ENCODE peak calls at places on chromosomes 5 and 9, in six cellular contexts. One of them, this sample, is unnamed.

GRCh38 chr9:3150030-3150429 is 306.1 kb upstream of the PUM3 start:
- DNase-seq in ovary: no peak
- DNase-seq in brain microvascular endothelial cell: no peak
- DNase-seq in neural progenitor cell: no peak
- DNase-seq in nephron progenitor cell: no peak
- DNase-seq in fibroblast of lung: no peak
- DNase-seq in this sample: no peak

GRCh38 chr5:34616665-34617064 is 39.5 kb upstream of the RAI14 start:
- DNase-seq in ovary: no peak
- DNase-seq in brain microvascular endothelial cell: no peak
- DNase-seq in neural progenitor cell: no peak
- DNase-seq in nephron progenitor cell: no peak
- DNase-seq in fibroblast of lung: no peak
- DNase-seq in this sample: no peak

GRCh38 chr5:42836070-42836769 is 24.5 kb upstream of the SELENOP start:
- DNase-seq in ovary: no peak
- DNase-seq in brain microvascular endothelial cell: no peak
- DNase-seq in neural progenitor cell: no peak
- DNase-seq in nephron progenitor cell: no peak
- DNase-seq in fibroblast of lung: no peak
- DNase-seq in this sample: no peak

GRCh38 chr9:73180373-73180772 is 28.7 kb downstream of the ANXA1 start:
- DNase-seq in ovary: no peak
- DNase-seq in brain microvascular endothelial cell: no peak
- DNase-seq in neural progenitor cell: no peak
- DNase-seq in nephron progenitor cell: no peak
- DNase-seq in fibroblast of lung: peak; percentile 67
- DNase-seq in this sample: no peak

GRCh38 chr5:174301848-174302625 is 256.5 kb downstream of the NSG2 start:
- DNase-seq in ovary: no peak
- DNase-seq in brain microvascular endothelial cell: no peak
- DNase-seq in neural progenitor cell: no peak
- DNase-seq in nephron progenitor cell: no peak
- DNase-seq in fibroblast of lung: no peak
- DNase-seq in this sample: no peak

GRCh38 chr5:116769470-116769869 is 194.8 kb upstream of the SEMA6A start:
- DNase-seq in ovary: no peak
- DNase-seq in brain microvascular endothelial cell: no peak
- DNase-seq in neural progenitor cell: no peak
- DNase-seq in nephron progenitor cell: no peak
- DNase-seq in fibroblast of lung: no peak
- DNase-seq in this sample: no peak

GRCh38 chr5:112647428-112647827 is 90.3 kb upstream of the APC start:
- DNase-seq in ovary: no peak
- DNase-seq in brain microvascular endothelial cell: no peak
- DNase-seq in neural progenitor cell: no peak
- DNase-seq in nephron progenitor cell: no peak
- DNase-seq in fibroblast of lung: no peak
- DNase-seq in this sample: no peak

GRCh38 chr5:143929486-143929885 is 117.5 kb downstream of the HMHB1 start:
- DNase-seq in ovary: no peak
- DNase-seq in brain microvascular endothelial cell: no peak
- DNase-seq in neural progenitor cell: no peak
- DNase-seq in nephron progenitor cell: no peak
- DNase-seq in fibroblast of lung: no peak
- DNase-seq in this sample: no peak

GRCh38 chr9:91047529-91047928 is 245.9 kb downstream of the SYK start:
- DNase-seq in ovary: no peak
- DNase-seq in brain microvascular endothelial cell: no peak
- DNase-seq in neural progenitor cell: no peak
- DNase-seq in nephron progenitor cell: no peak
- DNase-seq in fibroblast of lung: no peak
- DNase-seq in this sample: no peak

GRCh38 chr9:37395663-37396062 is 26.8 kb upstream of the GRHPR start:
- DNase-seq in ovary: no peak
- DNase-seq in brain microvascular endothelial cell: no peak
- DNase-seq in neural progenitor cell: no peak
- DNase-seq in nephron progenitor cell: no peak
- DNase-seq in fibroblast of lung: no peak
- DNase-seq in this sample: no peak

GRCh38 chr5:83844320-83845068 is 123.8 kb upstream of the HAPLN1 start:
- DNase-seq in ovary: no peak
- DNase-seq in brain microvascular endothelial cell: peak; percentile 75
- DNase-seq in neural progenitor cell: no peak
- DNase-seq in nephron progenitor cell: no peak
- DNase-seq in fibroblast of lung: peak; percentile 91
- DNase-seq in this sample: no peak

GRCh38 chr9:119289740-119290139 is 79.5 kb downstream of the BRINP1 start:
- DNase-seq in ovary: no peak
- DNase-seq in brain microvascular endothelial cell: peak; percentile 20
- DNase-seq in neural progenitor cell: peak; percentile 79
- DNase-seq in nephron progenitor cell: peak; percentile 59
- DNase-seq in fibroblast of lung: no peak
- DNase-seq in this sample: peak; percentile 46

GRCh38 chr5:93126634-93127033 is 454.4 kb downstream of the NR2F1-AS1 start:
- DNase-seq in ovary: no peak
- DNase-seq in brain microvascular endothelial cell: no peak
- DNase-seq in neural progenitor cell: no peak
- DNase-seq in nephron progenitor cell: no peak
- DNase-seq in fibroblast of lung: peak; percentile 54
- DNase-seq in this sample: no peak

GRCh38 chr5:116536279-116537161 is 38.1 kb downstream of the SEMA6A start:
- DNase-seq in ovary: no peak
- DNase-seq in brain microvascular endothelial cell: no peak
- DNase-seq in neural progenitor cell: peak; percentile 59
- DNase-seq in nephron progenitor cell: no peak
- DNase-seq in fibroblast of lung: no peak
- DNase-seq in this sample: no peak

GRCh38 chr9:108674766-108675530 is 180.8 kb downstream of the ACTL7B start:
- DNase-seq in ovary: no peak
- DNase-seq in brain microvascular endothelial cell: no peak
- DNase-seq in neural progenitor cell: no peak
- DNase-seq in nephron progenitor cell: no peak
- DNase-seq in fibroblast of lung: no peak
- DNase-seq in this sample: no peak

GRCh38 chr9:68692519-68692918 is 12.5 kb upstream of the PIP5K1B start:
- DNase-seq in ovary: no peak
- DNase-seq in brain microvascular endothelial cell: no peak
- DNase-seq in neural progenitor cell: no peak
- DNase-seq in nephron progenitor cell: no peak
- DNase-seq in fibroblast of lung: no peak
- DNase-seq in this sample: no peak

GRCh38 chr9:96486351-96487029 is 36.5 kb downstream of the HABP4 start:
- DNase-seq in ovary: peak; percentile 36
- DNase-seq in brain microvascular endothelial cell: peak; percentile 78
- DNase-seq in neural progenitor cell: no peak
- DNase-seq in nephron progenitor cell: no peak
- DNase-seq in fibroblast of lung: peak; percentile 75
- DNase-seq in this sample: peak; percentile 32

GRCh38 chr5:39109616-39110015 is 35.4 kb upstream of the RICTOR start:
- DNase-seq in ovary: no peak
- DNase-seq in brain microvascular endothelial cell: no peak
- DNase-seq in neural progenitor cell: no peak
- DNase-seq in nephron progenitor cell: no peak
- DNase-seq in fibroblast of lung: no peak
- DNase-seq in this sample: no peak

DNA sequence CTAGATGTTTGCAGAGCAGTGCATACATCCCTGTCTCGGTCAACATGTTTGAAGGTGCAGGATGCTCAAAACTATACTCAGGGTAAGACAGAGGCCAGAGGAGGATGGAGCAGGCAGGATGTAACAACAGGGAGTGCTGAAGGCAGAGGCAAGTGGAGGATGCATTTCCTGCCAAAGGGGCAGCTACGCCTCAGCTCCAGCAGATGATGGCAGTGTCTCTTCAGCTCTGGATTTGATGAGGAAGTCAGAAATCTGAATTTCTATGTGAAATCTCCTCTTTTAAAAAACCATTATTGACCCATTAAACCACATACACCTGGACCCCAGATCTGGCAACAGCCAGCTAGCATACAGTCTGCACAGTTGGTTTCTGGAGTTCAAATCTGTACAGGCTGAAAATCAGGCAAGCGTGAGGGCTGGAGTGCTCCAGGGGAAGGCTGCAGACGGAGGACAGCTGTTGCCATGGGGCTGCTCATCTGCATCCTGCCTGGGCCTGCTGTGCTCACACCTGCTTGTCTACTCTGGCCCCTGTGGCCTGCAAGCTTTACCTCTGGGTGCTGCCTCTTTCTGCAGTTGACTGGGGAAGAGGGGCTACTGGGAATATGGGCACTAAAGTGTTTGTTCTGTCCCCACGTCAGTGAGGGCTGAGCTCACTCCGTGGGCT is 152.9 kb upstream of the SLC28A3 start:
- DNase-seq in ovary: no peak
- DNase-seq in brain microvascular endothelial cell: no peak
- DNase-seq in neural progenitor cell: peak; percentile 7
- DNase-seq in nephron progenitor cell: peak; percentile 15
- DNase-seq in fibroblast of lung: no peak
- DNase-seq in this sample: peak; percentile 61
- TF ChIP-seq CTCF in ovary: no peak
- TF ChIP-seq CTCF in brain microvascular endothelial cell: no peak
- TF ChIP-seq CTCF in neural progenitor cell: peak; percentile 26
- TF ChIP-seq CTCF in nephron progenitor cell: no peak
- TF ChIP-seq CTCF in fibroblast of lung: no peak
- TF ChIP-seq CTCF in this sample: no peak

GRCh38 chr5:139312075-139312474 is 18.5 kb downstream of the MATR3 start:
- DNase-seq in ovary: no peak
- DNase-seq in brain microvascular endothelial cell: no peak
- DNase-seq in neural progenitor cell: peak; percentile 75
- DNase-seq in nephron progenitor cell: peak; percentile 30
- DNase-seq in fibroblast of lung: no peak
- DNase-seq in this sample: no peak

GRCh38 chr5:139314276-139314675 is 20.7 kb downstream of the MATR3 start:
- DNase-seq in ovary: no peak
- DNase-seq in brain microvascular endothelial cell: no peak
- DNase-seq in neural progenitor cell: no peak
- DNase-seq in nephron progenitor cell: no peak
- DNase-seq in fibroblast of lung: no peak
- DNase-seq in this sample: no peak

GRCh38 chr5:139315056-139315455 is 21.5 kb downstream of the MATR3 start:
- DNase-seq in ovary: no peak
- DNase-seq in brain microvascular endothelial cell: no peak
- DNase-seq in neural progenitor cell: peak; percentile 26
- DNase-seq in nephron progenitor cell: no peak
- DNase-seq in fibroblast of lung: no peak
- DNase-seq in this sample: no peak
- TF ChIP-seq CTCF in ovary: no peak
- TF ChIP-seq CTCF in brain microvascular endothelial cell: no peak
- TF ChIP-seq CTCF in neural progenitor cell: no peak
- TF ChIP-seq CTCF in nephron progenitor cell: no peak
- TF ChIP-seq CTCF in fibroblast of lung: no peak
- TF ChIP-seq CTCF in this sample: no peak

GRCh38 chr9:77807295-77807694 is 159.2 kb upstream of the GNA14 start:
- DNase-seq in ovary: no peak
- DNase-seq in brain microvascular endothelial cell: peak; percentile 91
- DNase-seq in neural progenitor cell: no peak
- DNase-seq in nephron progenitor cell: no peak
- DNase-seq in fibroblast of lung: peak; percentile 94
- DNase-seq in this sample: no peak
- TF ChIP-seq CTCF in ovary: no peak
- TF ChIP-seq CTCF in brain microvascular endothelial cell: peak; percentile 13
- TF ChIP-seq CTCF in neural progenitor cell: no peak
- TF ChIP-seq CTCF in nephron progenitor cell: no peak
- TF ChIP-seq CTCF in fibroblast of lung: peak; percentile 3
- TF ChIP-seq CTCF in this sample: no peak

GRCh38 chr5:101590384-101590783 is 687.3 kb upstream of the ST8SIA4 start:
- DNase-seq in ovary: no peak
- DNase-seq in brain microvascular endothelial cell: no peak
- DNase-seq in neural progenitor cell: peak; percentile 23
- DNase-seq in nephron progenitor cell: no peak
- DNase-seq in fibroblast of lung: no peak
- DNase-seq in this sample: no peak
- TF ChIP-seq CTCF in ovary: no peak
- TF ChIP-seq CTCF in brain microvascular endothelial cell: peak; percentile 29
- TF ChIP-seq CTCF in neural progenitor cell: peak; percentile 51
- TF ChIP-seq CTCF in nephron progenitor cell: peak; percentile 36
- TF ChIP-seq CTCF in fibroblast of lung: peak; percentile 31
- TF ChIP-seq CTCF in this sample: no peak

GRCh38 chr9:113875917-113876805 is at the start of gene ZNF618:
- DNase-seq in ovary: peak; percentile 23
- DNase-seq in brain microvascular endothelial cell: no peak
- DNase-seq in neural progenitor cell: peak; percentile 81
- DNase-seq in nephron progenitor cell: peak; percentile 68
- DNase-seq in fibroblast of lung: peak; percentile 29
- DNase-seq in this sample: peak; percentile 64
- TF ChIP-seq CTCF in ovary: no peak
- TF ChIP-seq CTCF in brain microvascular endothelial cell: no peak
- TF ChIP-seq CTCF in neural progenitor cell: no peak
- TF ChIP-seq CTCF in nephron progenitor cell: no peak
- TF ChIP-seq CTCF in fibroblast of lung: no peak
- TF ChIP-seq CTCF in this sample: no peak

GRCh38 chr9:111720170-111720569 is 58.8 kb downstream of the GNG10 start:
- DNase-seq in ovary: no peak
- DNase-seq in brain microvascular endothelial cell: no peak
- DNase-seq in neural progenitor cell: no peak
- DNase-seq in nephron progenitor cell: no peak
- DNase-seq in fibroblast of lung: no peak
- DNase-seq in this sample: no peak
- TF ChIP-seq CTCF in ovary: no peak
- TF ChIP-seq CTCF in brain microvascular endothelial cell: no peak
- TF ChIP-seq CTCF in neural progenitor cell: no peak
- TF ChIP-seq CTCF in nephron progenitor cell: no peak
- TF ChIP-seq CTCF in fibroblast of lung: no peak
- TF ChIP-seq CTCF in this sample: no peak

GRCh38 chr5:69048233-69048632 is 45.6 kb upstream of the SLC30A5 start:
- DNase-seq in ovary: no peak
- DNase-seq in brain microvascular endothelial cell: no peak
- DNase-seq in neural progenitor cell: peak; percentile 11
- DNase-seq in nephron progenitor cell: no peak
- DNase-seq in fibroblast of lung: peak; percentile 7
- DNase-seq in this sample: no peak
- TF ChIP-seq CTCF in ovary: no peak
- TF ChIP-seq CTCF in brain microvascular endothelial cell: peak; percentile 40
- TF ChIP-seq CTCF in neural progenitor cell: peak; percentile 45
- TF ChIP-seq CTCF in nephron progenitor cell: peak; percentile 18
- TF ChIP-seq CTCF in fibroblast of lung: peak; percentile 27
- TF ChIP-seq CTCF in this sample: no peak

DNA sequence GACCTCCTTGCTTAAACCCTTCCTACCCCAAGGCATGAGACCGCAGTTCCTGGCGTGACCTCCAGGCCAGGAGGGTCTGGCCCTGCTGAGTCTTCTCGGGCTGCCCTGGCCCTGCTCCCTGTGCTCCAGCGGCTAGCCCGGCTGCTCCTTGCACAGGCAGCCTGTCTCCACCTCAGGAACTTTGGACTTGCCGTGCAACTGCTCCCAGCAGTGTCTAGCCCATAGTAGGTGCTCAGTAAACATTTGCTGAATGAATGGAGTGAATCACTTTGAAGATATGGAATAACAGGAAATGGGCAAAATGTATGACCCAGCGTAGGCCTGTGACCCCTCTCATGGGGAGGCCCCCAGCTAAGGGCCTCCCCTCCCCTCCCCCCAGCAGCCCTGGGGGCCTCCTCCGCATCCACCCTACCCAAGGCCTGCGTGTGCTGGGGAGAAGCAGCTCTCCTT is 127.1 kb downstream of the ZNF354C start:
- DNase-seq in ovary: no peak
- DNase-seq in brain microvascular endothelial cell: peak; percentile 9
- DNase-seq in neural progenitor cell: no peak
- DNase-seq in nephron progenitor cell: no peak
- DNase-seq in fibroblast of lung: no peak
- DNase-seq in this sample: peak; percentile 46
- TF ChIP-seq CTCF in ovary: no peak
- TF ChIP-seq CTCF in brain microvascular endothelial cell: peak; percentile 46
- TF ChIP-seq CTCF in neural progenitor cell: peak; percentile 35
- TF ChIP-seq CTCF in nephron progenitor cell: peak; percentile 32
- TF ChIP-seq CTCF in fibroblast of lung: peak; percentile 30
- TF ChIP-seq CTCF in this sample: peak; percentile 64

This sample was measured in glutamatergic neuron.